ENCODE peak calls at places on chromosomes 12 and 14, in eight cellular contexts. U is mucosa of descending colon, J is body of pancreas, T is gastrocnemius medialis, E is left ventricle myocardium inferior, B is thoracic aorta, Y is heart right ventricle, I is kidney. X is an unnamed sample. For H3K36me3, the result is how much of the 10 kb centered on the place peaks cover.

GRCh38 chr12:121871501-121871900 is 12.8 kb upstream of the HPD start:
- DNase-seq in J (no peak), T (no peak), I (no peak), U (no peak), Y (no peak), E (no peak), B (no peak), X (no peak)

GRCh38 chr14:22915886-22916521 is 2.9 kb downstream of the RBM23 start:
- DNase-seq in B (no peak), Y (no peak), T (peak), I (no peak), E (no peak), U (no peak), J (peak), X (no peak)

GRCh38 chr14:105069887-105070759 is 4.9 kb upstream of the GPR132 start:
- DNase-seq in U (peak), J (peak), E (peak), I (peak), T (no peak), Y (peak), B (no peak), X (no peak)

GRCh38 chr14:52876311-52876710 is 74.5 kb downstream of the FERMT2 start:
- DNase-seq in Y (no peak), T (no peak), J (no peak), U (no peak), I (no peak), B (no peak), E (no peak), X (no peak)

GRCh38 chr14:34507459-34507858 is 32.0 kb downstream of the EAPP start:
- DNase-seq in E (no peak), U (peak), B (no peak), Y (no peak), J (no peak), I (no peak), T (no peak), X (no peak)

GRCh38 chr12:132525833-132526455 is 36.0 kb downstream of the FBRSL1 start:
- DNase-seq in J (no peak), E (no peak), U (no peak), I (no peak), T (no peak), B (no peak), Y (no peak), X (no peak)

GRCh38 chr14:94483071-94483451 is 7.1 kb upstream of the SERPINA9 start:
- DNase-seq in Y (no peak), E (no peak), I (no peak), T (no peak), U (no peak), B (no peak), J (no peak), X (no peak)

GRCh38 chr12:65895031-65895430 is 70.7 kb downstream of the HMGA2 start:
- DNase-seq in I (no peak), U (no peak), E (no peak), B (no peak), Y (no peak), J (no peak), T (no peak), X (no peak)

GRCh38 chr14:39266871-39267591 is 33.3 kb downstream of the MIA2 start:
- DNase-seq in E (peak), I (peak), J (peak), B (peak), T (peak), Y (peak), U (peak), X (no peak)

GRCh38 chr12:43586646-43587245 is 34.7 kb upstream of the ADAMTS20 start:
- DNase-seq in B (no peak), Y (no peak), E (no peak), T (no peak), I (no peak), U (no peak), J (no peak), X (no peak)

GRCh38 chr14:91372680-91373495 is 44.7 kb downstream of the CCDC88C start:
- DNase-seq in U (no peak), Y (no peak), E (no peak), I (no peak), T (no peak), J (peak), B (no peak), X (no peak)

GRCh38 chr14:90384543-90384911 is 12.3 kb upstream of the CALM1 start:
- DNase-seq in I (no peak), U (peak), Y (no peak), E (no peak), B (no peak), T (no peak), J (no peak), X (no peak)

GRCh38 chr12:109735051-109735521 is 21.5 kb downstream of the FAM222A start:
- DNase-seq in U (no peak), T (peak), E (peak), Y (peak), I (peak), B (no peak), J (peak), X (no peak)

GRCh38 chr12:113081785-113082296 is 25.3 kb downstream of the DTX1 start:
- DNase-seq in U (no peak), E (no peak), Y (no peak), J (no peak), I (no peak), B (no peak), T (no peak), X (no peak)

GRCh38 chr12:89709157-89709993 is 737 bp upstream of the ATP2B1 start:
- DNase-seq in I (peak), E (peak), U (peak), Y (peak), B (peak), T (peak), J (peak), X (peak)
- H3K4me3 ChIP-seq in I (peak), E (peak), U (peak), Y (peak), B (peak), T (peak), J (peak), X (peak)

GRCh38 chr12:2681426-2682205 is 113.2 kb upstream of the FKBP4 start:
- DNase-seq in I (peak), T (no peak), Y (no peak), E (no peak), B (no peak), J (no peak), U (no peak), X (no peak)

GRCh38 chr12:2680676-2681039 is 114.1 kb upstream of the FKBP4 start:
- DNase-seq in E (no peak), I (no peak), J (no peak), U (no peak), T (no peak), B (no peak), Y (no peak), X (no peak)

GRCh38 chr12:2679816-2680675 is 114.7 kb upstream of the FKBP4 start:
- DNase-seq in I (peak), Y (no peak), B (no peak), U (no peak), T (no peak), J (no peak), E (no peak), X (no peak)

GRCh38 chr12:2683283-2684025 is 111.3 kb upstream of the FKBP4 start:
- DNase-seq in T (no peak), Y (no peak), U (peak), E (no peak), B (no peak), I (peak), J (no peak), X (no peak)

GRCh38 chr12:2682301-2683282 is 112.2 kb upstream of the FKBP4 start:
- DNase-seq in U (peak), J (peak), Y (no peak), I (peak), T (no peak), E (no peak), B (no peak), X (no peak)
- TF ChIP-seq CTCF in U (peak), J (peak), Y (peak), I (peak), T (peak), E (peak), B (peak), X (peak)

GRCh38 chr12:91967590-91967989 is 178.1 kb downstream of the BTG1 start:
- DNase-seq in E (no peak), U (no peak), I (no peak), T (no peak), J (no peak), Y (no peak), B (no peak), X (no peak)
- H3K36me3 ChIP-seq in E (under half), U (under half), I (under half), T (under half), J (under half), Y (under half), B (under half), X (under half)

GRCh38 chr12:105864316-105864715 is 274.4 kb downstream of the NUAK1 start:
- DNase-seq in J (no peak), T (peak), Y (no peak), E (no peak), U (no peak), I (no peak), B (no peak), X (no peak)

GRCh38 chr12:105862163-105862821 is 276.5 kb downstream of the NUAK1 start:
- DNase-seq in B (peak), J (no peak), U (no peak), T (no peak), I (no peak), Y (no peak), E (no peak), X (no peak)

GRCh38 chr12:105861232-105861631 is 277.5 kb downstream of the NUAK1 start:
- DNase-seq in T (no peak), J (no peak), Y (no peak), I (no peak), E (no peak), U (no peak), B (no peak), X (no peak)

GRCh38 chr12:105860556-105861207 is 278.1 kb downstream of the NUAK1 start:
- DNase-seq in E (no peak), T (no peak), Y (no peak), U (no peak), B (no peak), J (no peak), I (no peak), X (no peak)

GRCh38 chr12:105864916-105865315 is 273.8 kb downstream of the NUAK1 start:
- DNase-seq in I (no peak), T (peak), B (no peak), E (no peak), Y (no peak), U (no peak), J (no peak), X (no peak)
- H3K4me3 ChIP-seq in I (no peak), T (no peak), B (no peak), E (no peak), Y (no peak), U (no peak), J (no peak), X (no peak)

DNA sequence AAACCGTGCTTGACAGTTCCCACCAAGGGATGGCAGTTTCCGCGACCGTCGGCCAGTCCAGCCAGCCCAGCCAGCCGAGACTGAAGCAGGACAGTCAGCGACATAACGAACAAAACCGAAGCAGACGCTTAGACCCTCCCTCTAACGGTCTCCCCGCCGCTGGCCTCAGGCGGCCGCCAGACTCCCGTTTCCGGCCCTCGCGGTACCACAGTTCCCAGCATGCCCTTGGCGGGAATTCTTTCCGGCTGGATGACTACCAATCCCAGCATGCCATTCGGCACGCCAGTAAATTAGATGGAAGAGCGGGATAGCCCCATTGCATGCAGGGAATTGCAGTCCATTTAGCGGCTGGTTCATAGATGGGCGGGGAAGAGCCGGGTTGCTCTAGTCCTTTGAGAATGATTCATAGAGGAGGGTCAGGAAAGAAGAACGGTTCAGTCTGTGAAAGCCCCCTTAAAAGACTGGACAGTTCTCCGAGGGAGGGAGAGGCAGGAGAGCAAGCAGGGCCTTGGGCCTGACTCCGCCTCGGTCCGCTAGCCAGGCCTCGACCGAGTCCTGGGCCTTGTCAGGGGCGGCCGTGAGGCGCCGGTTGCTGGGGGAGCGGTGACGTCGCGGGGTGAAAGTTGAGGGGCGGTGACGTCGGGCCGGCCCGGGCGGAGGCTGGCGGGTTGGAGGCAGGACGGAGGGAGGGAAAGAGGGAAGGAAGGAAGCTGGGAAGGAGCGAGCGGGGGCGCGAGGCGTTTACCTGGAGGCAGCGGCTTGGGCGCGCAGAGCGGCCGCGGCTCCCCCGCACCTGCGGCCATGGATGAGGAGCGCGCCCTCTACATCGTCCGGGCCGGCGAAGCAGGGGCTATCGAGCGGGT is at the start of gene RIC8B:
- DNase-seq in I (peak), E (peak), Y (peak), B (peak), J (peak), U (peak), T (peak), X (peak)
- TF ChIP-seq CTCF in I (no peak), E (no peak), Y (no peak), B (no peak), J (no peak), U (no peak), T (no peak), X (no peak)

GRCh38 chr12:123237646-123238329 is 4.6 kb downstream of the MTRFR start:
- DNase-seq in E (peak), I (no peak), J (peak), Y (peak), U (peak), B (peak), T (peak), X (no peak)

GRCh38 chr12:123238330-123238682 is 5.1 kb downstream of the MTRFR start:
- DNase-seq in E (no peak), B (no peak), T (no peak), Y (no peak), U (no peak), I (no peak), J (no peak), X (no peak)

GRCh38 chr12:123243851-123244250 is 10.6 kb downstream of the MTRFR start:
- DNase-seq in E (no peak), T (no peak), Y (no peak), B (no peak), I (no peak), J (no peak), U (no peak), X (no peak)

GRCh38 chr12:123242083-123242904 is 9.1 kb downstream of the MTRFR start:
- DNase-seq in T (no peak), B (no peak), J (no peak), I (no peak), Y (no peak), E (no peak), U (no peak), X (no peak)

DNA sequence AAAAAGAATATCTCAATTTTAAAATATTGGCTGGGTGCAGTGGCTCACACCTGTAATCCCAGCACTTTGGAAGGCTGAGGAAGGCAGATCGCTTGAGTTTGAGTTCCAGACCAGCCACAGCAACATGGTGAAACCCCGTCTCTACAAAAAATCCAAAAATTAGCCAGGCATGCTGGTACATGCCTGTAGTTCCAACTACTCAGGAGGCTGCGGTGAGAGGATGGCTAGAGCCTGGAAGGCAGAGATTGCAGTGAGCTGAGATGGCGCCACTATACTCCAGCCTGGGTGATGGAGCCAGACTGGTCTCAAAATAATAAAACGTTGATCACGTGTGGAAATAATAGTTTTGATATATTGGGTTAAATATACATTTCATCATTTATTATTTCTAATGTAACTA is 5.7 kb downstream of the MTRFR start:
- DNase-seq in J (no peak), U (no peak), T (no peak), B (no peak), Y (no peak), I (no peak), E (no peak), X (no peak)
- H3K36me3 ChIP-seq in J (under half), U (under half), T (under half), B (under half), Y (under half), I (under half), E (under half), X (under half)

DNA sequence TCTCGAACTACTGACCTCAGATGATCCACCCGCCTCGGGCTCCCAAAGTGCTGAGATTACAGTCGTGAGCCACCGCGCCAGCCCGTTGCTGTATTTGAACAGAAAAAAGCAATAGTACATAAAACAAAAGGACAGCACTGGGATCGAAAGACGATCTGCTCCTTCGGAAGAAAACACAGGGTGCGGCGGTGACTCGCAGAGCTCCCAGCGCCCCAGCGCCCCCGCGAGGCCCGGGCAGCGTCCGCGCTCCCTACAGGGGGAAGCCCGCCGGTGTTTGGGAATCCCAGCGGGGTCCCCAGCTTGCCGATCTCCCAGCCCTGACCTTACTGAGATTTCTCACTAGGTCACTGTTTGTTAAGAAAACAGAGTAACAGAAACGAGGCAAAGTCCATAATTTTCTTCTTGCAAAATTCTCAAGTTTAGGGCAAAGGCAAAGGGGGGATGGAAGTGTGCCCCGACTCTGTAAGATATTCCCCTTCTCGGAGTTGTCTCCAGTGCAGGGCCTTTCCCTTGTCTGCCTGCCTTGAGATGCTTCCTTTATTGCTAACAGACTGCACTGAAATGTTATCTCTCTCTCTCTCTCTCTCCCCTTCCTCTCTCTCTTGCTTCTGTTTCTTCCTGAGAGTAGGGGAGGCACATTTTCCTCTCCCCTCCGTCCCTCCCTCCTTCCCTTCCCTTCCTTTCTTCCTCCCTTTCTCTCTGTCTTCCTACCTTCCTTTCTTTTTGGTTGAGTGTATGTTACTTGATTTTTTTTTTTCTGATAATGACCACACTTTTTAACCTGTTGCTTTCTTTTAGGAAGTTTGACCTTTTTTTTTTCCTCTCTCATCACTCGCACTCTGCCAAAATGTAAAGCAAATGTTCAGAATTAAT is 92.0 kb downstream of the TMEM30B start:
- DNase-seq in E (peak), T (peak), B (no peak), U (peak), I (peak), J (peak), Y (peak), X (no peak)
- H3K4me3 ChIP-seq in E (peak), T (peak), B (peak), U (no peak), I (no peak), J (no peak), Y (peak), X (no peak)